ENCODE peak calls at places on chromosomes 16 and 17, in ten cellular contexts. U is adrenal gland; R is nephron progenitor cell; X is mesothelial cell of epicardium; S is IMR-90; O is astrocyte of the spinal cord; E is ascending aorta; A is activated CD8-positive, alpha-beta T cell treated with anti-CD3 and anti-CD28 coated beads for 36 hours; M is glutamatergic neuron; W is fibroblast of mammary gland. N is an unnamed sample.

GRCh38 chr17:5264930-5265329 is 17.2 kb upstream of the RABEP1 start:
- DNase-seq in U (no peak), R (no peak), X (no peak), S (no peak), O (no peak), E (no peak), A (no peak), M (no peak), W (no peak), N (no peak)

GRCh38 chr16:53950677-53951076 is 246.7 kb downstream of the FTO start:
- DNase-seq in U (no peak), R (no peak), X (no peak), S (no peak), O (no peak), E (no peak), A (no peak), M (no peak), W (no peak), N (no peak)

GRCh38 chr16:23466162-23466885 is 13.3 kb upstream of the COG7 start:
- DNase-seq in U (no peak), R (no peak), X (no peak), S (peak), O (peak), E (no peak), A (no peak), M (no peak), W (peak), N (no peak)

GRCh38 chr16:26651884-26652283 is 414.8 kb upstream of the C16orf82 start:
- DNase-seq in U (no peak), R (no peak), X (no peak), S (no peak), O (no peak), E (no peak), A (no peak), M (no peak), W (no peak), N (no peak)

GRCh38 chr17:56786989-56787482 is 46.7 kb downstream of the C17orf67 start:
- DNase-seq in U (peak), R (no peak), X (no peak), S (peak), O (peak), E (no peak), A (peak), M (no peak), W (peak), N (no peak)

GRCh38 chr16:48210747-48211146 is 33.4 kb upstream of the LONP2 start:
- DNase-seq in U (no peak), R (no peak), X (no peak), S (no peak), O (no peak), E (no peak), A (no peak), M (no peak), W (no peak), N (no peak)

GRCh38 chr17:45740553-45741330 is 43.4 kb upstream of the CRHR1 start:
- DNase-seq in U (no peak), R (peak), X (no peak), S (peak), O (peak), E (no peak), A (peak), M (peak), W (peak), N (peak)

GRCh38 chr16:473046-474043 is 47.9 kb downstream of the RAB11FIP3 start:
- DNase-seq in U (no peak), R (no peak), X (no peak), S (peak), O (peak), E (no peak), A (no peak), M (no peak), W (no peak), N (no peak)

GRCh38 chr17:59093702-59094231 is 12.9 kb downstream of the TRIM37 start:
- DNase-seq in U (peak), R (no peak), X (no peak), S (peak), O (peak), E (peak), A (no peak), M (no peak), W (peak), N (no peak)

GRCh38 chr17:81329279-81329926 is 34.3 kb upstream of the SLC38A10 start:
- DNase-seq in U (peak), R (peak), X (peak), S (peak), O (peak), E (peak), A (no peak), M (peak), W (peak), N (no peak)

GRCh38 chr17:63987616-63988478 is 10.3 kb upstream of the PRR29 start:
- DNase-seq in U (no peak), R (no peak), X (no peak), S (no peak), O (no peak), E (no peak), A (no peak), M (peak), W (no peak), N (no peak)

GRCh38 chr17:19286751-19287341 is 49.7 kb downstream of the EPN2 start:
- DNase-seq in U (no peak), R (no peak), X (no peak), S (no peak), O (no peak), E (no peak), A (no peak), M (no peak), W (no peak), N (no peak)

GRCh38 chr17:67639555-67639954 is 78.2 kb upstream of the NOL11 start:
- DNase-seq in U (no peak), R (no peak), X (no peak), S (no peak), O (no peak), E (no peak), A (no peak), M (no peak), W (peak), N (no peak)

GRCh38 chr17:45150911-45151809 is 2.9 kb downstream of the HEXIM1 start:
- DNase-seq in U (no peak), R (no peak), X (no peak), S (no peak), O (no peak), E (no peak), A (no peak), M (no peak), W (no peak), N (no peak)

GRCh38 chr17:40346061-40346767 is 18.3 kb downstream of the GJD3 start:
- DNase-seq in U (no peak), R (no peak), X (no peak), S (no peak), O (peak), E (no peak), A (no peak), M (no peak), W (no peak), N (no peak)

GRCh38 chr17:70138309-70138865 is 30.9 kb upstream of the KCNJ2 start:
- DNase-seq in U (no peak), R (no peak), X (no peak), S (no peak), O (no peak), E (no peak), A (no peak), M (no peak), W (peak), N (no peak)

GRCh38 chr16:77574867-77575619 is 140.2 kb upstream of the ADAMTS18 start:
- DNase-seq in U (peak), R (no peak), X (no peak), S (no peak), O (no peak), E (no peak), A (no peak), M (no peak), W (peak), N (no peak)

GRCh38 chr17:67995568-67996191 is 589 bp downstream of the C17orf58 start:
- DNase-seq in U (peak), R (peak), X (no peak), S (no peak), O (no peak), E (peak), A (peak), M (peak), W (peak), N (peak)

GRCh38 chr16:2148714-2149629 is 547 bp downstream of the RAB26 start:
- DNase-seq in U (no peak), R (no peak), X (no peak), S (no peak), O (no peak), E (no peak), A (peak), M (no peak), W (peak), N (peak)

GRCh38 chr16:106623-107324 is 28.7 kb downstream of the MPG start:
- DNase-seq in U (peak), R (peak), X (no peak), S (peak), O (peak), E (peak), A (peak), M (peak), W (peak), N (peak)

GRCh38 chr16:85398050-85398451 is 215.1 kb upstream of the GSE1 start:
- DNase-seq in U (no peak), R (peak), X (peak), S (no peak), O (no peak), E (no peak), A (no peak), M (no peak), W (no peak), N (no peak)

GRCh38 chr17:49738456-49739163 is 25.3 kb downstream of the FAM117A start:
- DNase-seq in U (peak), R (no peak), X (no peak), S (no peak), O (no peak), E (no peak), A (no peak), M (no peak), W (no peak), N (no peak)

GRCh38 chr17:63780507-63780906 is 6.5 kb downstream of the DDX42 start:
- DNase-seq in U (no peak), R (no peak), X (no peak), S (peak), O (peak), E (no peak), A (no peak), M (no peak), W (peak), N (no peak)

GRCh38 chr17:18004345-18004744 is 31.7 kb downstream of the DRC3 start:
- DNase-seq in U (no peak), R (no peak), X (no peak), S (peak), O (no peak), E (no peak), A (no peak), M (no peak), W (peak), N (no peak)

GRCh38 chr17:18005496-18005895 is 32.8 kb downstream of the DRC3 start:
- DNase-seq in U (no peak), R (no peak), X (no peak), S (no peak), O (no peak), E (no peak), A (no peak), M (no peak), W (no peak), N (no peak)

GRCh38 chr17:18002171-18002570 is 29.5 kb downstream of the DRC3 start:
- DNase-seq in U (no peak), R (no peak), X (no peak), S (peak), O (no peak), E (no peak), A (no peak), M (no peak), W (peak), N (no peak)

GRCh38 chr17:18006495-18007239 is 32.3 kb downstream of the ATPAF2 start:
- DNase-seq in U (no peak), R (no peak), X (no peak), S (no peak), O (no peak), E (no peak), A (no peak), M (no peak), W (no peak), N (no peak)

GRCh38 chr17:18004901-18005305 is 32.2 kb downstream of the DRC3 start:
- DNase-seq in U (no peak), R (peak), X (no peak), S (no peak), O (no peak), E (no peak), A (no peak), M (peak), W (no peak), N (no peak)
- TF ChIP-seq CTCF in U (no peak), R (no peak), X (no peak), S (peak), O (peak), E (no peak), A (peak), M (peak), W (peak), N (no peak)

DNA sequence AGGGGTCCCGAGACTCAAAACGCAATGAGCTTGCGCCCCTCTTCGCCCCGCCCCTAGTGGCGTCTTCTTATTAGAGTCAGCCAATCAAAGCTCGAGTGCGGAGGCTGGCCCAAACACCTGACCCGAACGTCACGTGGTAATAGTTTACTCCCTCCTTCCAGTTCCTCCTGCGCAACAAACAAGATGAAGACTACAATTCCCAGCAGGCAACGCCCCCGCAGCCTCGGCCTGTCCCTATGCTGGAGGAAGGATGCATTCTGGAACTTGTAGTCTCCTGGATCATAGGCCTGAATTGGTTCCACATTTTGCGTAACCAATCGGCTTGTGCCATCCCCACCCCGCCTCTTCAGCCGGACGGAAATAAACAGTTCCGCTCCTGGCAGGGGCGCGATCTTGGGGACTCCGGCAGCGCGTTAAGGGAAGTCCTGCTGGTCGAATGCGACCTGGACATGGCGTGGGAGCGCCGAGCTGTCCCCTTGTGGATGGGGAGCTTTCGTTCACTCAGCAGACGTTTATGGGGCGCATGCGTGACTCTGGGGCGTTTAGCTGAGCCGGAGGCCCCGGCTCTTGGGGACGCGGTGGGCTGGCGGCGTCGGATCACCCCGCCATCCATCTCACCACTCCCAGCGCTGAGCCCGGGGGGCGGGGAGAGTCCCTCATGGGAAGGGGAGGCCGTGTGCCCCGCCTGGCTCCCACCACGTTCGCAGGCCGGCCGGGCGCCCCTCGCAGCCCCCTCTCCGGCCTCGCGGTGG is at the start of gene WBP2:
- DNase-seq in U (peak), R (peak), X (peak), S (peak), O (peak), E (peak), A (peak), M (peak), W (peak), N (peak)
- TF ChIP-seq CTCF in U (peak), R (no peak), X (no peak), S (peak), O (peak), E (peak), A (no peak), M (no peak), W (no peak), N (peak)

GRCh38 chr16:19116711-19117449 is 3.1 kb downstream of the ITPRIPL2 start:
- DNase-seq in U (no peak), R (no peak), X (no peak), S (peak), O (no peak), E (no peak), A (no peak), M (no peak), W (peak), N (no peak)

GRCh38 chr16:19113577-19114358 is at the start of gene ITPRIPL2:
- DNase-seq in U (peak), R (peak), X (peak), S (peak), O (peak), E (peak), A (no peak), M (peak), W (peak), N (peak)

GRCh38 chr16:19110537-19111391 is 3.0 kb upstream of the ITPRIPL2 start:
- DNase-seq in U (no peak), R (no peak), X (no peak), S (no peak), O (no peak), E (no peak), A (no peak), M (no peak), W (no peak), N (no peak)

GRCh38 chr16:19115148-19116021 is 1.6 kb downstream of the ITPRIPL2 start:
- DNase-seq in U (no peak), R (no peak), X (no peak), S (no peak), O (no peak), E (no peak), A (no peak), M (peak), W (peak), N (no peak)

DNA sequence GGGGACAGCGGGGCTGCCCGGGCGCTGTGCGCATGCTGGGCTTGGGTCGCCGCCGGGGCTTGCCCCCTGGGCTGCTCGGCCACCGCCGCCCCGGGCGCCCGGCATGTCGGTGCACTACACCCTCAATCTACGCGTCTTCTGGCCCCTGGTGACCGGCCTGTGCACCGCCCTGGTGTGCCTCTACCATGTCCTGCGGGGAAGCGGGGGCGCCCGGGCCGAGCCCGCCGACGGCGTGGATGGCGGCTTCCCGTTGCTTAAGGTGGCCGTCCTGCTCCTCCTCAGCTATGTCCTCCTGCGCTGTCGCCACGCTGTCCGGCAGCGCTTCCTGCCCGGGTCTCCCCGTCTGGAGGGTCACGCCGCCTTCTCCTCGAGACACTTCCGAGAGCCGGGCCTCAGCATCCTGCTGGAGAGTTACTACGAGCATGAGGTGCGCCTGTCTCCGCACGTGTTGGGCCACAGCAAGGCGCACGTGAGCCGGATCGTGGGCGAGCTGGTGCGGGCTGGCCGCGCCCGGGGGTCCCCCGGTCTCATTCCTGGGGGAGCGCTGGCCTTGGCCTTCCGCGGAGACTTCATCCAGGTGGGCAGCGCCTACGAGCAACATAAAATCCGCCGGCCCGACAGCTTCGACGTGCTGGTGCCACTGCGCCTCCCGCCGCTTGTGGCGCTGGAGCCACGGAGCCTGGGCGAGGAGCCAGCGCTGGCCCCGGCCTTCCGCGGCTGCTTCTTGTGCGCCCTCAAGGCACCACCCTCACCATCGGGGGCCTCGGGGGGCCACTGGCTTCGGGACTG is 789 bp downstream of the ITPRIPL2 start:
- DNase-seq in U (peak), R (no peak), X (no peak), S (peak), O (peak), E (peak), A (no peak), M (peak), W (peak), N (peak)
- TF ChIP-seq CTCF in U (no peak), R (no peak), X (no peak), S (no peak), O (peak), E (peak), A (no peak), M (no peak), W (no peak), N (no peak)

DNA sequence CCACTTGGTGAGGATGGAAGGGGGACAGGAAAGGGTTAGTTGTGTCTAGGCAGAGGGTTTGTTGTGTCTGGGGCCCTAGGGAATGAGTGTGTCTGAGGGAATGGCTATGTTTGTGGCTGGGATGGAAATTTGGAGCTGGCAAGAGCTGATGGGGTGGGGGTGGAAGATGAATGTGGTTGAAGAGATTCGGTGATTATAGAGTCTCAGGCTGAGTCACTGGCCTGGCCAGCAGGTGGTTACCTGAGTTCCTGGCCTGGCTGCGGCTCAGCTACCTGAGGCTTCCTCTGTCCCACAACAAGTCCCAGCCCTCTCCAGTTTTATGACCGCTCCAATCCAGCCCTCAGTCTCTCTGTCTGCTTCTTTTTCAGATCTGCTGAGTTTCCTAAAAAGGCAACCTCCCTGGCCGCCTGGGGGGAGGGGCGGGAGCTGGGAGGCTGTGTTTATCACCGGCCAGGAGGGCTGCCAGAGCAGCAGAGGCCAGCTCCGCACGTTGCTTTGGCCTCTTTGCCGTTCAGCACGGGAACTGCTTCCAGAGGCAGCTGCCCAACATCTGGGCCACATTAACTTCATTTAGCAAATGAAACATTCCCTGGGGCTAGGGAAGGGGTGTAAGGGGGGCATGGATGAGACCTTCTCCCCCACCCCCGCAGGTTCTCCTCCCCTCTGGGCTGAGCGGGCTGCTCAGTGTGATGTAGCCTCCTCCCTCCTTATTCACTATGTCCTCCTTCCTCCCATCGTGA is 21.8 kb downstream of the ITGB3 start:
- DNase-seq in U (peak), R (peak), X (peak), S (peak), O (peak), E (peak), A (no peak), M (peak), W (peak), N (no peak)
- TF ChIP-seq CTCF in U (no peak), R (no peak), X (no peak), S (no peak), O (no peak), E (no peak), A (no peak), M (no peak), W (no peak), N (no peak)

GRCh38 chr17:17784599-17785264 is 52.1 kb downstream of the SREBF1 start:
- DNase-seq in U (peak), R (no peak), X (no peak), S (no peak), O (no peak), E (no peak), A (peak), M (no peak), W (no peak), N (no peak)
- TF ChIP-seq CTCF in U (no peak), R (no peak), X (peak), S (peak), O (no peak), E (no peak), A (peak), M (peak), W (no peak), N (no peak)

DNA sequence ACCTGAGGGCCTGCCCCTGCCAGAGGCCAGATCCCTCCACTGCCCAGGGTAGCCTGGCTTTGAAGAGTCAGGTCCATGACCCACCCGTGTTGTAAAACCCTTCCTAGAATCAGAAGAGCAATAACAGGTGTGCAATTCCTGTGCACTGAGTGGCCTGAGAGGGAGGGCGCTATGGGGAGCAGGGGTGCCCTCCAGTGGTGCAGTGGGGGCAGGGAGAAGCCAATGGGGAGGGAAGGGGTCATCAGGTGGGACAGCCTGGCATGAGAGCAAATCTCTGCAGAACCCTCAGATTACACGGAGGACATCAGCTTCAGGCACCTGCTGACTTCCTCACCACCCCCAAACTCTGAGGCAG is 72.9 kb upstream of the ZNF469 start:
- DNase-seq in U (no peak), R (no peak), X (no peak), S (no peak), O (no peak), E (no peak), A (no peak), M (no peak), W (no peak), N (no peak)
- TF ChIP-seq CTCF in U (no peak), R (no peak), X (no peak), S (no peak), O (peak), E (peak), A (no peak), M (no peak), W (no peak), N (no peak)